ENCODE peak calls at places on chromosomes 2 and 18, in five cellular contexts. B is Caki2; L is stimulated activated CD8-positive, alpha-beta memory T cell treated with anti-CD3 and anti-CD28 coated beads, Interleukin-15, amount 100 ng/mL, for 1 hour; N is left ventricle myocardium inferior; R is HuH-7.5. Z is an unnamed sample.

GRCh38 chr2:135091681-135092080 is 39.6 kb downstream of the RAB3GAP1 start:
- DNase-seq in R (peak), N (no peak), B (no peak), L (no peak), Z (no peak)

GRCh38 chr2:203914546-203915169 is 21.9 kb upstream of the ICOS start:
- DNase-seq in R (no peak), L (no peak), B (no peak), N (no peak), Z (no peak)

GRCh38 chr2:53286336-53286735 is 481.3 kb upstream of the CHAC2 start:
- DNase-seq in L (no peak), N (no peak), R (no peak), B (peak), Z (no peak)

GRCh38 chr2:195026261-195026660 is 630.8 kb upstream of the SLC39A10 start:
- DNase-seq in R (no peak), B (peak), L (no peak), N (no peak), Z (no peak)

GRCh38 chr2:19592197-19592596 is 233.8 kb upstream of the OSR1 start:
- DNase-seq in B (no peak), N (no peak), L (no peak), R (no peak), Z (no peak)

GRCh38 chr2:43312751-43313641 is 86.6 kb upstream of the ZFP36L2 start:
- DNase-seq in N (no peak), B (peak), R (no peak), L (no peak), Z (no peak)

GRCh38 chr2:7666561-7667259 is 749.5 kb downstream of the RNF144A start:
- DNase-seq in N (no peak), L (no peak), B (no peak), R (no peak), Z (no peak)

GRCh38 chr2:104863585-104864279 is 9.8 kb downstream of the POU3F3 start:
- DNase-seq in B (no peak), R (no peak), L (no peak), N (no peak), Z (no peak)

GRCh38 chr2:223260681-223261080 is 208.7 kb downstream of the KCNE4 start:
- DNase-seq in L (no peak), B (no peak), R (no peak), N (no peak), Z (no peak)

GRCh38 chr18:34794346-34794745 is 84.2 kb downstream of the DTNA start:
- DNase-seq in B (no peak), L (no peak), N (no peak), R (no peak), Z (no peak)

GRCh38 chr2:202848813-202849212 is 22.8 kb downstream of the ICA1L start:
- DNase-seq in B (no peak), L (no peak), N (peak), R (no peak), Z (no peak)

GRCh38 chr18:74596959-74597661 is 560 bp upstream of the ZNF407 start:
- DNase-seq in B (peak), R (peak), N (peak), L (peak), Z (no peak)

GRCh38 chr2:232418466-232419244 is 12.0 kb downstream of the ALPG start:
- DNase-seq in R (no peak), B (no peak), L (no peak), N (no peak), Z (no peak)

Z was measured in NCI-H1048.